ENCODE peak calls at places on chromosomes 11 and 22, in six cellular contexts. O is CD8-positive, alpha-beta memory T cell; Y is tibial artery; P is A549; Z is upper lobe of right lung; A is Peyer's patch. S is an unnamed sample. For H3K4me1, the result is how much of the 10 kb centered on the place peaks cover.

GRCh38 chr11:72278911-72279310 is 34.9 kb upstream of the PHOX2A start:
- DNase-seq in O (no peak), Y (no peak), P (no peak), Z (no peak), A (no peak), S (no peak)

GRCh38 chr11:129543515-129544290 is 168.1 kb downstream of the BARX2 start:
- DNase-seq in O (no peak), Y (no peak), P (no peak), Z (no peak), A (no peak), S (no peak)

GRCh38 chr11:94909371-94909820 is 64.0 kb downstream of the CWC15 start:
- DNase-seq in O (no peak), Y (no peak), P (no peak), Z (no peak), A (no peak), S (no peak)

GRCh38 chr22:42862045-42862734 is 5.1 kb upstream of the ARFGAP3 start:
- DNase-seq in O (no peak), Y (no peak), P (peak), Z (no peak), A (no peak), S (no peak)

GRCh38 chr11:116387623-116388022 is 385.2 kb downstream of the BUD13 start:
- DNase-seq in O (no peak), Y (no peak), P (no peak), Z (no peak), A (no peak), S (no peak)

GRCh38 chr11:43868852-43869567 is 11.6 kb upstream of the ALKBH3 start:
- DNase-seq in O (peak), Y (no peak), P (peak), Z (no peak), A (no peak), S (no peak)

GRCh38 chr11:62880231-62880802 is 379 bp upstream of the SLC3A2 start:
- DNase-seq in O (no peak), Y (peak), P (peak), Z (no peak), A (no peak), S (no peak)

GRCh38 chr11:75204685-75205667 is 35.6 kb upstream of the TPBGL start:
- DNase-seq in O (peak), Y (peak), P (peak), Z (peak), A (peak), S (peak)

GRCh38 chr22:29310065-29310862 is 3.8 kb downstream of the GAS2L1 start:
- DNase-seq in O (no peak), Y (no peak), P (no peak), Z (no peak), A (no peak), S (no peak)

GRCh38 chr11:2587976-2588748 is 111.6 kb downstream of the KCNQ1OT1 start:
- DNase-seq in O (peak), Y (peak), P (no peak), Z (peak), A (no peak), S (peak)

GRCh38 chr11:32610926-32611325 is 27.3 kb downstream of the EIF3M start:
- DNase-seq in O (no peak), Y (no peak), P (no peak), Z (no peak), A (no peak), S (no peak)

GRCh38 chr11:37076866-37077265 is 478.8 kb upstream of the RAG2 start:
- DNase-seq in O (no peak), Y (no peak), P (no peak), Z (no peak), A (no peak), S (no peak)

GRCh38 chr11:76606102-76606793 is 64.3 kb downstream of the LRRC32 start:
- DNase-seq in O (no peak), Y (peak), P (no peak), Z (no peak), A (no peak), S (peak)

GRCh38 chr11:11306855-11307254 is 46.2 kb downstream of the CSNK2A3 start:
- DNase-seq in O (no peak), Y (no peak), P (no peak), Z (no peak), A (no peak), S (no peak)

GRCh38 chr11:63239254-63239653 is 4.1 kb downstream of the SLC22A25 start:
- DNase-seq in O (no peak), Y (no peak), P (no peak), Z (no peak), A (no peak), S (no peak)

GRCh38 chr22:45472426-45472825 is 30.3 kb upstream of the FBLN1 start:
- DNase-seq in O (no peak), Y (no peak), P (no peak), Z (peak), A (no peak), S (no peak)

GRCh38 chr11:2213384-2213842 is 41.8 kb upstream of the TH start:
- DNase-seq in O (no peak), Y (no peak), P (no peak), Z (peak), A (peak), S (no peak)

GRCh38 chr22:37187552-37187890 is 526 bp downstream of the C1QTNF6 start:
- DNase-seq in O (no peak), Y (no peak), P (peak), Z (no peak), A (no peak), S (no peak)

GRCh38 chr11:5808500-5809121 is at the start of gene OR52N2:
- DNase-seq in O (peak), Y (peak), P (peak), Z (peak), A (peak), S (peak)

DNA sequence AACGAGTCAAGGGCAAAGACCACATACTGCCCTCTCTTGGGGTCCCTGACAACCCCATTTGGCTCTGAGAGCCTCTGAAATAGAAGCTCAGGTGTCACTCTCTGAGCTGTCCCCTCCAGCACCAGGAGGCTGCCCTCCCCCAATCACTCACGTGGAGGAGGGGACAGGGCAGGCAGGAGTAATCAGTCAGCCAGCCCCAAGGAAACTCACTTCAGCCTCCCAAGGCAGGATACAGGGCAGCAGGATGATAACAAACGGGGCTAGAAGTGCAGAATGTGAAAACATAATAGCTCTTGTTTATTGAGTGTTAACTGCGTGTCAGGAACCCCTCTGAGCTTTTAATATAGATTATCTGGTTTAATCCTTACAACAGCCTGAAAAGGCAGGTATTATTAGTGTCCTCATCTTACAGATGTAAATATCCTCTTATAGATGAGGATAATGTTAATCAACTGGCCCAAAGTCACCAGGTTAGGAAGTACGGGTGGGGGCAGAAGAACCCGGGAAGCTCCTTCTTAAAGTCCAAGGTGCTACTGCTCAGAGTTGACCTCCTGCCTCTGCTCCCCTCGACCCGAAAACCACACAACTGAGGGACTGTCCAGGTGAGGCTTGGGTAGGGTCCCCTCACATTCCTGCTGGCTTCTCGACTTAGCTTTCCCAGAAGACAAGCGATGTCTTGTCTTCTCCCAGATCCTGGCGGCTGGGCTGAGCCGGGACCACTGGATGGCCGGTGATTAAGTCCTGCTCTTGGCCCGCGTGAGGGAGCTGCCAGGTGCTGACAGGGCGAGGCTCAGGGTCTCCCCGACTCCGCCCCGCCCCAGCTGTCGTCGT is 2.7 kb downstream of the CHRM4 start:
- DNase-seq in O (no peak), Y (no peak), P (no peak), Z (no peak), A (peak), S (peak)
- H3K4me1 ChIP-seq in O (under half), Y (under half), P (under half), Z (under half), A (under half), S (under half)

DNA sequence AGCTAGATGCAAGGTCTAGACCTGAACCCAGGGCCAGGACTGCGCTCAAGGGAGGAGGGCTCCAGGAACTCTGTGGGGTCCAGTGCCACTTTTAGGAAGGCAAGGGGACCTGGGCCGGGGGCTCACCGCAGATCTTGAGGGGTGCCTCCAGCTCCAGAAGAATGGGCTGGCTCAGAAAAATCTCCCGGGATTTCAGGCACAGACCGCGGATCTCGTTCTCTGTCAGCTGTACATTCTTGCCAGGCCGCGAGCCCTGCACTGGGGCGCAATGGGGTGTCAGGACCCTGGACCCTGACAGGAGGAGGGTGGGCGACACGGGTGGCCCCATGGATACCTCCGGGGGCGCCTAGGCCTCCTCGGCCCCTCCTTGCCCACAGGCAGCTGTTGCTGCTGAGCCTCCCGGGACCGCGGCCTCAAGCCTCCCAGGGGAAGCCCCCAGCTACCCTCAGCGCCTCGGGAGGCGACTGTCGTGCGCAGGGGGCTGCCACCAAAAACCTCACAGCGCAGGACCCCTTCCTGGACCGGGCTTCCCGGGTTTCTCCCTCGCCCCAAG is 640 bp downstream of the PPP1CA start:
- DNase-seq in O (no peak), Y (no peak), P (no peak), Z (no peak), A (no peak), S (no peak)
- H3K27ac ChIP-seq in O (peak), Y (peak), P (peak), Z (peak), A (peak), S (peak)

GRCh38 chr11:45922425-45923082 is at the start of gene LARGE2:
- DNase-seq in O (peak), Y (no peak), P (no peak), Z (peak), A (peak), S (peak)

GRCh38 chr11:45924036-45924915 is 1.8 kb downstream of the LARGE2 start:
- DNase-seq in O (no peak), Y (no peak), P (no peak), Z (peak), A (no peak), S (peak)

GRCh38 chr11:45919806-45920530 is 2.3 kb upstream of the PEX16 start:
- DNase-seq in O (no peak), Y (no peak), P (no peak), Z (peak), A (no peak), S (peak)

GRCh38 chr11:45920531-45921477 is 1.7 kb upstream of the LARGE2 start:
- DNase-seq in O (no peak), Y (no peak), P (no peak), Z (peak), A (no peak), S (no peak)

GRCh38 chr11:45921561-45922424 is 663 bp upstream of the LARGE2 start:
- DNase-seq in O (peak), Y (no peak), P (no peak), Z (peak), A (peak), S (no peak)
- H3K4me3 ChIP-seq in O (no peak), Y (no peak), P (peak), Z (peak), A (peak), S (peak)

GRCh38 chr11:128505449-128506058 is 81.8 kb downstream of the ETS1 start:
- DNase-seq in O (no peak), Y (no peak), P (no peak), Z (no peak), A (no peak), S (no peak)
- H3K4me1 ChIP-seq in O (half or more), Y (under half), P (half or more), Z (half or more), A (under half), S (under half)

GRCh38 chr22:32413715-32414114 is 1.7 kb upstream of the RTCB start:
- DNase-seq in O (no peak), Y (no peak), P (peak), Z (no peak), A (no peak), S (no peak)

GRCh38 chr22:32411388-32411787 is 659 bp downstream of the RTCB start:
- DNase-seq in O (peak), Y (no peak), P (no peak), Z (no peak), A (no peak), S (no peak)

GRCh38 chr22:32409977-32410376 is 2.1 kb downstream of the RTCB start:
- DNase-seq in O (no peak), Y (no peak), P (no peak), Z (no peak), A (peak), S (no peak)

GRCh38 chr22:32410459-32410858 is 1.6 kb downstream of the RTCB start:
- DNase-seq in O (no peak), Y (no peak), P (no peak), Z (no peak), A (no peak), S (no peak)

DNA sequence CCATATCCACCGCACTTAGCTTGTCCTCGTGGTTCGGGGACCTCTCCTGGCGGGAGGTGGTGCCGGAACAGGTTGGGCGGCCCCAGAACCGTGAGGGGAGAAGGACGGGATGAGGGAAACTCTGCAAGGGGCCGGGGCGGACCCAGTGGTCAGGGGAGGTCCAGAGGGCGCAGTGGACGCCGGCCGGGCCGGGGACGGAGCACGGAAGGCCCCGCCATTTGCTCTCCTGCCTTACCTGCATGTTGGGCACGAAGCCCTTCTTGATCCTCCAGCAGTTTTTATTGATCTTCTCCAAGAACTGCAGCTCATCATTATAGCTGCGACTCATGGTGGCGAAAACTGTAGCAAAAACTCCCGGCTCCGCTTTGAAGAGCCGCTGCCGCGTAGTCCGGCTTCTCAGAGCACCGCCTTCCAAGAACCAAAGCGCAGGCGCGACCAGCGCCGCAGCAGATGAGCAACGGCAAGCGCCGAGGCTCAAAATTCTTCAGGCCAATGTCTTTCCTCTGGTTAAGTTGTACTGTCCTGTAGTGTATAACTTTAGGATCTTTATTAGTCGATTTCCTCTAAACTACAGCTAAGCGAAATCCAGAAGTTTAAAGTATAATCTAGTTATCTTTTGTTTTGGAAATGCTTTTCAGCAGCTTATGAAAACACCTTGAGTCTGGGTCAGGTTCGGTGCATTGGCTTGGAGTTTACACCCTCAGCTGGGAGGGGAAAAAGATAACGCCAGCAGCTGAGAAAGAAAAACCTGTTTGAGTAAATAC is at the start of gene RTCB:
- DNase-seq in O (peak), Y (peak), P (peak), Z (peak), A (peak), S (peak)
- H3K27ac ChIP-seq in O (peak), Y (peak), P (peak), Z (peak), A (peak), S (peak)